ENCODE peak calls at places on chromosomes 5 and 9, in six cellular contexts. I, D, H, Q, Y and Z are unnamed samples.

GRCh38 chr9:79613145-79613544 is 41.4 kb downstream of the TLE4 start:
- DNase-seq in I (no peak), D (no peak), H (no peak), Q (no peak), Y (no peak), Z (no peak)

GRCh38 chr5:155726267-155726666 is 600.7 kb upstream of the SGCD start:
- DNase-seq in I (no peak), D (peak; percentile 73), H (no peak), Q (peak; percentile 53), Y (no peak), Z (no peak)

GRCh38 chr9:128374221-128374675 is 3.1 kb downstream of the URM1 start:
- DNase-seq in I (no peak), D (no peak), H (no peak), Q (no peak), Y (no peak), Z (no peak)

GRCh38 chr9:33992622-33993021 is 56.1 kb downstream of the UBAP2 start:
- DNase-seq in I (no peak), D (no peak), H (no peak), Q (no peak), Y (no peak), Z (no peak)

GRCh38 chr9:134623408-134624066 is 18.1 kb upstream of the COL5A1 start:
- DNase-seq in I (no peak), D (no peak), H (no peak), Q (peak; percentile 93), Y (no peak), Z (peak; percentile 38)

GRCh38 chr9:18314321-18314720 is 159.6 kb upstream of the ADAMTSL1 start:
- DNase-seq in I (no peak), D (no peak), H (no peak), Q (peak; percentile 44), Y (no peak), Z (no peak)

GRCh38 chr9:3441197-3441816 is 84.5 kb downstream of the RFX3 start:
- DNase-seq in I (peak; percentile 24), D (peak; percentile 66), H (no peak), Q (peak; percentile 75), Y (peak; percentile 8), Z (no peak)

GRCh38 chr5:159833846-159834245 is 82.4 kb upstream of the ADRA1B start:
- DNase-seq in I (no peak), D (no peak), H (no peak), Q (peak; percentile 27), Y (no peak), Z (no peak)

GRCh38 chr9:84947412-84947972 is 278.0 kb downstream of the NTRK2 start:
- DNase-seq in I (no peak), D (no peak), H (no peak), Q (no peak), Y (no peak), Z (no peak)

GRCh38 chr5:41083306-41083705 is 12.2 kb upstream of the MROH2B start:
- DNase-seq in I (no peak), D (no peak), H (no peak), Q (no peak), Y (no peak), Z (no peak)

GRCh38 chr5:39331993-39332392 is 32.3 kb downstream of the C9 start:
- DNase-seq in I (no peak), D (no peak), H (no peak), Q (peak; percentile 46), Y (no peak), Z (no peak)

GRCh38 chr5:80255752-80256479 is at the start of gene SERINC5:
- DNase-seq in I (no peak), D (peak; percentile 82), H (peak; percentile 83), Q (peak; percentile 89), Y (peak; percentile 81), Z (peak; percentile 93)

GRCh38 chr5:107556575-107556974 is 114.2 kb downstream of the EFNA5 start:
- DNase-seq in I (no peak), D (no peak), H (no peak), Q (no peak), Y (no peak), Z (no peak)

GRCh38 chr5:159854916-159855315 is 61.4 kb upstream of the ADRA1B start:
- DNase-seq in I (no peak), D (no peak), H (no peak), Q (peak; percentile 30), Y (no peak), Z (no peak)

GRCh38 chr5:140671472-140672210 is 1.7 kb downstream of the DND1 start:
- DNase-seq in I (no peak), D (no peak), H (no peak), Q (no peak), Y (no peak), Z (no peak)

GRCh38 chr9:137064027-137064879 is 6.1 kb downstream of the SAPCD2 start:
- DNase-seq in I (no peak), D (peak; percentile 67), H (no peak), Q (peak; percentile 58), Y (peak; percentile 50), Z (peak; percentile 77)

GRCh38 chr9:129875181-129875611 is 39.9 kb downstream of the USP20 start:
- DNase-seq in I (no peak), D (no peak), H (no peak), Q (no peak), Y (no peak), Z (no peak)

DNA sequence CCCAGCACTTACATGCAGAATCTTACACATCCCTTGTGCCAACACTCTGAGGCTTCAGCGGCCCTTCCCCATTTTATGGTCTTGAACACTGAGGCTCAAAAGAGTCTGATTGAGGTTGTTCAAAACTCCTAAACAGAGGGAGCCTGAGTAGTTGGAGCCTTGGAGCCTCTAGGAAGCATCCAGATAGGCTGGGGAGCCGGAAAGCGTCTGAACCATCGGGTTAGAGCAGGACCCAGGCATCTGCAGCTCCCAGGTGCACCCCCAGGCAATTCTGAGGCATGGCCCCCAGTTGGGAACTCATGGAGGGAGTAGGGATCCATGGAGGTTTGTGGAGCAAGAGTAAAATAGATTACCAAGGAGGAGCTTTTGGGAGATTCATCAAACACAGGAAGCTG is 3.8 kb downstream of the OLFML2A start:
- DNase-seq in I (no peak), D (no peak), H (no peak), Q (no peak), Y (no peak), Z (peak; percentile 31)
- H3K4me1 ChIP-seq in I (peaks cover 3% of the 10 kb centered on the region), D (peaks cover 2% of the 10 kb centered on the region), H (no peaks in the 10 kb centered on the region), Q (peaks cover 25% of the 10 kb centered on the region), Y (peaks cover 7% of the 10 kb centered on the region), Z (peaks cover 10% of the 10 kb centered on the region)

GRCh38 chr5:111973946-111974345 is 217.0 kb upstream of the NREP start:
- DNase-seq in I (no peak), D (no peak), H (no peak), Q (no peak), Y (no peak), Z (no peak)
- H3K4me1 ChIP-seq in I (no peaks in the 10 kb centered on the region), D (peaks cover 8% of the 10 kb centered on the region), H (no peaks in the 10 kb centered on the region), Q (peaks cover 67% of the 10 kb centered on the region), Y (no peaks in the 10 kb centered on the region), Z (no peaks in the 10 kb centered on the region)

GRCh38 chr9:2022560-2022959 is 7.4 kb downstream of the SMARCA2 start:
- DNase-seq in I (no peak), D (no peak), H (no peak), Q (no peak), Y (no peak), Z (no peak)
- H3K4me1 ChIP-seq in I (peaks cover 45% of the 10 kb centered on the region), D (peaks cover 17% of the 10 kb centered on the region), H (peaks cover 28% of the 10 kb centered on the region), Q (peaks cover 18% of the 10 kb centered on the region), Y (peaks cover 93% of the 10 kb centered on the region), Z (peaks cover 3% of the 10 kb centered on the region)

DNA sequence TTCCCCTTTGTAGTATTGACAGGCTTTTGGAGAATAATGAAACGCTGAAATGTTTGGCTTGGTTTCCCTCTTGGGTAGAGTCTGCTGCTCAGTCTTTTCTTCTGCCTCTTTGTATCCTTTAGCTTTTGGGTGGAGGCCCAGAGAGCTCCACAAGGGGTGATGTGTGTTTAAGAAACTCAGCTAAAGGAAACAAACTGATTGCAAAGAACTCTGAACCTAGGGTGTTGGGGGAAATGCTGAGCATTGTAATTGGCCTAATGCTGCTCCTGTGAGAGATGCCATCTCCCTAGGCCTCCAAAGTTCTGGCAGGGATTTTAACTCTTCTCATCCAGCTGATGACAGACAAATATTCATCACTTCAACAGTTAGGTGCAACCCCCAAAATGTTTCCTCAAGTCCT is 30.7 kb upstream of the ZSWIM6 start:
- DNase-seq in I (no peak), D (no peak), H (no peak), Q (peak; percentile 76), Y (no peak), Z (no peak)
- H3K4me1 ChIP-seq in I (peaks cover 3% of the 10 kb centered on the region), D (no peaks in the 10 kb centered on the region), H (no peaks in the 10 kb centered on the region), Q (peaks cover 57% of the 10 kb centered on the region), Y (no peaks in the 10 kb centered on the region), Z (peaks cover 6% of the 10 kb centered on the region)

DNA sequence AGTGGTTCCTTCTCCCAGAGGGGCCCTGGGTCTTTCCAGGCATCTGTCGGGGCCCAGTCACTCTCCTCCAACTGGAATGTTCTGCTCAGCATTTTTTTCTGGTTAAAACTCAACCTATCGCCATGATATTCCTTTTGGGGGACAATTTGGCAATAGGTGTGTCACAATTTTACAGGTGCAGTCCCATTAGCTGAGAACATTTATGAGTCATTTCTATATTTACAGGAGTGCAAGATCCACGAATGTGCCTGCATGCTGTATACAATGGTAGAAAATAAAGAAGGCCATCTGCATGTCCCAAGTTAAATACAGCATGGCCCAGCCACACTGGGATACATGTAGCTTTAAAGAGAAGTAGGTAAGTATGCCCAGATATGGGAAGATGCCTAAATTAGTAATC is 28.8 kb upstream of the SEMA4D start:
- DNase-seq in I (no peak), D (no peak), H (no peak), Q (no peak), Y (no peak), Z (no peak)
- H3K4me1 ChIP-seq in I (peaks cover 29% of the 10 kb centered on the region), D (no peaks in the 10 kb centered on the region), H (no peaks in the 10 kb centered on the region), Q (no peaks in the 10 kb centered on the region), Y (peaks cover 99% of the 10 kb centered on the region), Z (no peaks in the 10 kb centered on the region)

DNA sequence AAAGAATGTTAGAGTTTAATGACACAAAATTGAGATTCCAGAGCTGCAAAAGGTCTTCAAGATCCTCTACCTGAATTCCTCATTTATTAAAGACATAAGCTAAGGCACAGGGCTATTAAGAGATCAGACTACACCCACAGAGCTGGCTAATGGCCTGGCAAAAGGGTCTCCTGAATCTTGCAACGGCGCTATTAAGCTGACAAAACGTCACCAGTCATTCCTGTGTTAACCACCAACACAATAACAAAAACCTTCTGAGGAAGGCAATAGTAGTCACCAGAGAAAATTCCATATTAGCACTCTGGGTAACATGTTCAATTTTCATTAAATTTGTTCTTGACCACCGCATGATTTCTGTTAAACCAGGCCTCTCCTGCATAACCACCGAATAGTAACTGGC is 77.0 kb downstream of the GNAQ start:
- DNase-seq in I (no peak), D (no peak), H (no peak), Q (no peak), Y (no peak), Z (no peak)
- H3K4me1 ChIP-seq in I (no peaks in the 10 kb centered on the region), D (peaks cover 12% of the 10 kb centered on the region), H (no peaks in the 10 kb centered on the region), Q (peaks cover 42% of the 10 kb centered on the region), Y (peaks cover 16% of the 10 kb centered on the region), Z (no peaks in the 10 kb centered on the region)